ENCODE peak calls at places on chromosomes 11 and 22, in seven cellular contexts. S is adrenal gland, F is MM.1S, C is heart left ventricle, Q is psoas muscle, H is esophagus squamous epithelium, I is PC-3. J is an unnamed sample.

GRCh38 chr11:6735306-6735705 is 36.5 kb downstream of the OR2AG2 start:
- DNase-seq in I (peak), H (no peak), Q (no peak), F (no peak), S (no peak), C (no peak), J (no peak)

GRCh38 chr11:27456140-27456801 is 16.3 kb downstream of the LGR4 start:
- DNase-seq in Q (no peak), S (no peak), C (no peak), F (no peak), H (no peak), I (peak), J (no peak)

GRCh38 chr11:45079943-45080719 is 66.3 kb upstream of the PRDM11 start:
- DNase-seq in H (no peak), S (no peak), I (no peak), C (peak), Q (no peak), F (peak), J (no peak)

GRCh38 chr11:16763746-16764145 is 25.3 kb downstream of the C11orf58 start:
- DNase-seq in F (no peak), I (no peak), C (no peak), S (no peak), H (no peak), Q (no peak), J (no peak)

GRCh38 chr22:37749831-37750595 is 53.2 kb downstream of the TRIOBP start:
- DNase-seq in I (no peak), H (no peak), C (peak), Q (no peak), S (peak), F (no peak), J (no peak)

GRCh38 chr11:96061730-96062524 is 138.0 kb upstream of the MTMR2 start:
- DNase-seq in H (no peak), C (no peak), Q (no peak), I (peak), S (no peak), F (peak), J (no peak)

GRCh38 chr22:38850941-38851849 is 7.4 kb upstream of the NPTXR start:
- DNase-seq in C (no peak), S (peak), F (no peak), H (no peak), Q (peak), I (peak), J (no peak)

GRCh38 chr11:75867778-75868374 is 52.9 kb downstream of the UVRAG start:
- DNase-seq in Q (no peak), I (peak), C (no peak), F (peak), H (no peak), S (peak), J (no peak)

GRCh38 chr11:78432058-78432515 is 14.5 kb upstream of the GAB2 start:
- DNase-seq in Q (no peak), F (peak), I (peak), S (no peak), C (no peak), H (no peak), J (no peak)

GRCh38 chr22:45738206-45738605 is 66.6 kb downstream of the ATXN10 start:
- DNase-seq in H (no peak), F (no peak), Q (no peak), S (no peak), I (peak), C (no peak), J (no peak)

GRCh38 chr11:131688056-131688693 is 317.8 kb downstream of the NTM start:
- DNase-seq in H (no peak), F (peak), I (peak), C (peak), S (peak), Q (peak), J (peak)

GRCh38 chr11:56543157-56543556 is at the start of gene OR5M11:
- DNase-seq in I (no peak), C (no peak), Q (no peak), H (no peak), F (no peak), S (no peak), J (no peak)

GRCh38 chr11:30429550-30429949 is 106.6 kb downstream of the ARL14EP start:
- DNase-seq in I (no peak), H (no peak), C (no peak), Q (no peak), F (no peak), S (no peak), J (no peak)

GRCh38 chr22:31833930-31834329 is 80.1 kb downstream of the DEPDC5 start:
- DNase-seq in F (no peak), C (no peak), H (no peak), S (no peak), Q (no peak), I (no peak), J (no peak)

GRCh38 chr11:3747704-3748103 is 49.6 kb downstream of the NUP98 start:
- DNase-seq in F (no peak), C (no peak), S (no peak), H (no peak), I (peak), Q (no peak), J (no peak)

GRCh38 chr11:23727821-23728220 is 769.0 kb upstream of the LUZP2 start:
- DNase-seq in S (no peak), I (peak), H (no peak), Q (no peak), F (no peak), C (no peak), J (no peak)

GRCh38 chr22:21624120-21624879 is 5.5 kb downstream of the YDJC start:
- DNase-seq in F (peak), C (peak), S (no peak), I (peak), Q (peak), H (no peak), J (no peak)

DNA sequence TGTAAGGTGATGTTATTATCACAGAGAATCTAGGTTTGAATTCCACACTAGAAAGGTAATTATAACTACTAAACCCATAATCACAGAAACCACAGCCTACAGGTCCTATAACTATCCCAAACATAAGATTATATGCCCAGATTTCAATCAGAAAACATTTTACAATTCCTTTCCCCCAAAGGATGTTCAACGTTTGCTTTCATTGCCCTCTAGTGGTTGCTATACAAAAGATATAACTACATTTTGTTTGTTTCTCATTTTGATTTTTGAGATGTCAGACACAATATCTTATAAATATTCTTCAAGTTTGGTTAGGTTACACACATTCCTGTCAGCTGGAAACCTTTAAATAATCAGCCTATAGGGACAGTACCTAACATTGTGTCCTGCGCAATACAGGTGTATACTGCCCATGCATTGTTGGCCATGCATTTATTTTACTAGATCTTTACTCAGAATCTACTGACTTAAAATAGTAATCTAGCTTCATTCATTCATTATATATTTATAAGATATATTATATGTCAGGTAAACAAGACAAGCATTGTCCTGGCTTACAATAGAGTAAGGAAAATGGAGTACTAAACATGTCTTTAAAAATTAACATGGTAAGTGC is 530.5 kb upstream of the CCDC90B start:
- DNase-seq in C (no peak), S (no peak), F (peak), Q (no peak), I (peak), H (no peak), J (no peak)
- TF ChIP-seq CTCF in C (peak), S (peak), F (peak), Q (peak), I (peak), H (peak), J (peak)

GRCh38 chr11:120564573-120565301 is 53.2 kb downstream of the GRIK4 start:
- DNase-seq in H (no peak), F (no peak), I (no peak), S (peak), C (peak), Q (peak), J (no peak)
- H3K4me3 ChIP-seq in H (peak), F (no peak), I (peak), S (peak), C (peak), Q (peak), J (no peak)

GRCh38 chr11:72010529-72011233 is 12.0 kb downstream of the IL18BP start:
- DNase-seq in Q (no peak), S (peak), H (no peak), C (no peak), F (no peak), I (no peak), J (no peak)
- H3K27ac ChIP-seq in Q (no peak), S (no peak), H (no peak), C (no peak), F (no peak), I (no peak), J (no peak)

DNA sequence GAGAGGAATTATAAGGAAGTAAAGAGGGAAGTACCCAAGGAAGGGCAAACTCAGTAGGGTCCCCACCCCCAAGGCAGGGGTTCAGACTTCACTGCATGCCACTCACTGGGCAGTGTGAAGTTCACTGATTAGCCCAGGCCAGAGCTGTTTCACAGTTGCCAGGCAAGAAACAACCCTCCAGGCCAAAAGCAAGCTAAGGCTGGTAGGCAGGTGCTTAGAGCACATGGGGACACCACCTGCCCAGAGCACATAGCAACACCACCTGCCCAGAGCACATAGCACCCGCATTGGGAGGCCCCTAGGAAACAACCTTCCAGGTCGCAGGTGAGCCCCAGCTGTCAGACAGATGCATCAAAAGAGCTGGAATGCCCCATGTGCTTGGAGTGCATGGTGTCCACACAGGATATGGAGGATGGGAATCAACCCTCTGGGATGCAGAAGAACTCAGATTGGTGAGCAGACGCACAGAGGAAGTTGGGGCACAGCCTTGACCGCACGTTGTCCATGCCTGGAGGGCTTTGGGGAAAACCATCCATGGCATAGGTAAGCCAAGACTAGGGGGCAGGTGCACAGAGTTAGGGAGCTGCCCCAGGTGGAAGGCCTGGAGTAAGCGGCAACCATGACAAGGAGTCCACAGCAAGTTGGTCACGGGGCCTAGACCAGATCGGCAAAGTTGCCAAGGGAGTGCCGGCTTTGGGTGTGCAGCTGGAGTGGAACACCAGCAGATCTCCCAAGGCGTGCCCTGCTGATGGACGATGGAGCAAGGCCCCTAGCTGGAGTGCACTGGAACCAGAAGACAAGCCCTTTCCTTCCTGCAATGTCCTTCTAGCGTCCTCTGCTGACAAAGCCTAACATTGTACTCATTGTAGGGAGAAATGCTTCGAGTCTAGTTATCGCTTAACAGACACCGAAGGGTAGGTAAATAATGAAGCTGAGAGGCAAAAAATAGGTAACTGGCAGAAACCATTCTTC is 7.8 kb upstream of the TMEM216 start:
- DNase-seq in S (peak), Q (no peak), C (no peak), I (peak), F (no peak), H (no peak), J (no peak)
- TF ChIP-seq CTCF in S (peak), Q (no peak), C (no peak), I (peak), F (peak), H (no peak), J (no peak)